ENCODE peak calls at places on chromosomes 3 and 15, in nine cellular contexts. One of them, this sample, is unnamed.

GRCh38 chr3:110799236-110799635 is 272.4 kb upstream of the NECTIN3 start:
- DNase-seq in cardiac muscle cell: no peak
- DNase-seq in Karpas-422: no peak
- DNase-seq in upper lobe of left lung: no peak
- DNase-seq in IMR-90: peak; percentile 30
- DNase-seq in H9: no peak
- DNase-seq in prostate gland: no peak
- DNase-seq in endodermal cell: no peak
- DNase-seq in GM23338: no peak
- DNase-seq in this sample: no peak

GRCh38 chr3:33128706-33129105 is 14.9 kb downstream of the CRTAP start:
- DNase-seq in cardiac muscle cell: no peak
- DNase-seq in Karpas-422: no peak
- DNase-seq in upper lobe of left lung: no peak
- DNase-seq in IMR-90: peak; percentile 21
- DNase-seq in H9: no peak
- DNase-seq in prostate gland: no peak
- DNase-seq in endodermal cell: no peak
- DNase-seq in GM23338: peak; percentile 58
- DNase-seq in this sample: no peak

GRCh38 chr15:101689901-101690300 is 34.4 kb downstream of the TARS3 start:
- DNase-seq in cardiac muscle cell: no peak
- DNase-seq in Karpas-422: no peak
- DNase-seq in upper lobe of left lung: no peak
- DNase-seq in IMR-90: peak; percentile 68
- DNase-seq in H9: no peak
- DNase-seq in prostate gland: no peak
- DNase-seq in endodermal cell: no peak
- DNase-seq in GM23338: no peak
- DNase-seq in this sample: no peak

GRCh38 chr3:44185396-44185915 is 56.2 kb upstream of the TOPAZ1 start:
- DNase-seq in cardiac muscle cell: no peak
- DNase-seq in Karpas-422: no peak
- DNase-seq in upper lobe of left lung: no peak
- DNase-seq in IMR-90: no peak
- DNase-seq in H9: no peak
- DNase-seq in prostate gland: no peak
- DNase-seq in endodermal cell: no peak
- DNase-seq in GM23338: no peak
- DNase-seq in this sample: no peak

GRCh38 chr15:78341057-78341763 is 1.1 kb downstream of the CRABP1 start:
- DNase-seq in cardiac muscle cell: peak; percentile 43
- DNase-seq in Karpas-422: no peak
- DNase-seq in upper lobe of left lung: peak; percentile 64
- DNase-seq in IMR-90: no peak
- DNase-seq in H9: peak; percentile 78
- DNase-seq in prostate gland: no peak
- DNase-seq in endodermal cell: peak; percentile 89
- DNase-seq in GM23338: peak; percentile 89
- DNase-seq in this sample: no peak

GRCh38 chr3:123370819-123371218 is 78.1 kb downstream of the ADCY5 start:
- DNase-seq in cardiac muscle cell: no peak
- DNase-seq in Karpas-422: no peak
- DNase-seq in upper lobe of left lung: no peak
- DNase-seq in IMR-90: no peak
- DNase-seq in H9: no peak
- DNase-seq in prostate gland: no peak
- DNase-seq in endodermal cell: no peak
- DNase-seq in GM23338: no peak
- DNase-seq in this sample: no peak

GRCh38 chr15:69279636-69280035 is 19.1 kb upstream of the PAQR5 start:
- DNase-seq in cardiac muscle cell: no peak
- DNase-seq in Karpas-422: no peak
- DNase-seq in upper lobe of left lung: no peak
- DNase-seq in IMR-90: no peak
- DNase-seq in H9: no peak
- DNase-seq in prostate gland: no peak
- DNase-seq in endodermal cell: peak; percentile 28
- DNase-seq in GM23338: no peak
- DNase-seq in this sample: no peak

GRCh38 chr15:67148196-67148701 is 82.8 kb downstream of the SMAD3 start:
- DNase-seq in cardiac muscle cell: no peak
- DNase-seq in Karpas-422: no peak
- DNase-seq in upper lobe of left lung: no peak
- DNase-seq in IMR-90: peak; percentile 74
- DNase-seq in H9: no peak
- DNase-seq in prostate gland: peak; percentile 84
- DNase-seq in endodermal cell: no peak
- DNase-seq in GM23338: no peak
- DNase-seq in this sample: no peak

GRCh38 chr3:33915796-33916589 is 117.6 kb downstream of the PDCD6IP start:
- DNase-seq in cardiac muscle cell: peak; percentile 55
- DNase-seq in Karpas-422: peak; percentile 85
- DNase-seq in upper lobe of left lung: no peak
- DNase-seq in IMR-90: peak; percentile 28
- DNase-seq in H9: no peak
- DNase-seq in prostate gland: no peak
- DNase-seq in endodermal cell: peak; percentile 57
- DNase-seq in GM23338: peak; percentile 47
- DNase-seq in this sample: no peak

GRCh38 chr3:105195260-105195659 is 171.4 kb upstream of the ALCAM start:
- DNase-seq in cardiac muscle cell: no peak
- DNase-seq in Karpas-422: no peak
- DNase-seq in upper lobe of left lung: no peak
- DNase-seq in IMR-90: peak; percentile 65
- DNase-seq in H9: no peak
- DNase-seq in prostate gland: no peak
- DNase-seq in endodermal cell: no peak
- DNase-seq in GM23338: no peak
- DNase-seq in this sample: no peak

GRCh38 chr3:73432021-73432722 is 192.6 kb downstream of the PDZRN3 start:
- DNase-seq in cardiac muscle cell: peak; percentile 68
- DNase-seq in Karpas-422: peak; percentile 78
- DNase-seq in upper lobe of left lung: no peak
- DNase-seq in IMR-90: peak; percentile 54
- DNase-seq in H9: no peak
- DNase-seq in prostate gland: no peak
- DNase-seq in endodermal cell: peak; percentile 61
- DNase-seq in GM23338: peak; percentile 76
- DNase-seq in this sample: no peak

GRCh38 chr15:73345658-73346057 is 23.1 kb downstream of the HCN4 start:
- DNase-seq in cardiac muscle cell: no peak
- DNase-seq in Karpas-422: no peak
- DNase-seq in upper lobe of left lung: no peak
- DNase-seq in IMR-90: no peak
- DNase-seq in H9: no peak
- DNase-seq in prostate gland: no peak
- DNase-seq in endodermal cell: no peak
- DNase-seq in GM23338: no peak
- DNase-seq in this sample: no peak

GRCh38 chr3:63595221-63595620 is 57.3 kb upstream of the SNTN start:
- DNase-seq in cardiac muscle cell: no peak
- DNase-seq in Karpas-422: no peak
- DNase-seq in upper lobe of left lung: no peak
- DNase-seq in IMR-90: no peak
- DNase-seq in H9: no peak
- DNase-seq in prostate gland: no peak
- DNase-seq in endodermal cell: peak; percentile 49
- DNase-seq in GM23338: no peak
- DNase-seq in this sample: no peak

GRCh38 chr15:70713547-70714414 is 49.6 kb downstream of the UACA start:
- DNase-seq in cardiac muscle cell: no peak
- DNase-seq in Karpas-422: no peak
- DNase-seq in upper lobe of left lung: no peak
- DNase-seq in IMR-90: peak; percentile 34
- DNase-seq in H9: no peak
- DNase-seq in prostate gland: no peak
- DNase-seq in endodermal cell: no peak
- DNase-seq in GM23338: no peak
- DNase-seq in this sample: no peak

GRCh38 chr15:101068961-101069734 is 150.0 kb downstream of the LRRK1 start:
- DNase-seq in cardiac muscle cell: peak; percentile 81
- DNase-seq in Karpas-422: no peak
- DNase-seq in upper lobe of left lung: no peak
- DNase-seq in IMR-90: peak; percentile 61
- DNase-seq in H9: peak; percentile 96
- DNase-seq in prostate gland: no peak
- DNase-seq in endodermal cell: peak; percentile 93
- DNase-seq in GM23338: peak; percentile 96
- DNase-seq in this sample: no peak

DNA sequence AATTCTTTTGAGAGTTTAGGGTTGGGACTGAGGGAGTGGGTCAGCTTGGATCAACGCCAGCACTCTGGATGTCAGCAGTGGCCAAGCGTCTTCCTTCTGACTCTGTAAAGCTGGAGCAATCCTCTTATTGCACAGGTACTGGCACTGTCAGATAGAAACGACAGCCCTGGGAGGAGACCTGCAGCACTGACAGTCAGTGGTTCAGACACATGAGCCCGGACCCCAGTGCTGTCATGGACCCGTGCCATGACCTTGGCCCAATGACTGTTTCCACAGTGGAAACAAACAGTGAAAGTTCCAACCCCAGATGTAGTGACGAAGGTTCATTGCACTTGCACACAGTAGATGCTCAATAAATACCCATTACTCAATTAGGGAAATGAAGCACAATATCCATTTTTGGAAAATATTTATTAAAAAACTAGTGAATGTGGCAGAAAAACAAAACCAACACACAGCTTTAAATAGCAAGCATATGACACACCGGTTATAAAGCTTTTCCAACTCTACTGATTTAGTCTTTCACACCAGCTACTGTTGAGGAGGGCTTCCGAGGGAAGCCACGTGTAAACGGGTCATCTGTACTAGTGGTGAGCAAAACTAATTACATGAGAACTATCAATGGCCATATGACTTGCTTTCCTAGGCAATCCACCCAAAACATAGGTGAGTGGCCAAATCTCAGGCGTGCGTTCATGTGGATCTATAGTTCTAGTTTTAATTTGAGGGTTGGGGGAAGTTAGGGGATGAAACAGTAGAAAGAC is 22.1 kb downstream of the SIAH2 start:
- DNase-seq in cardiac muscle cell: no peak
- DNase-seq in Karpas-422: no peak
- DNase-seq in upper lobe of left lung: no peak
- DNase-seq in IMR-90: no peak
- DNase-seq in H9: no peak
- DNase-seq in prostate gland: no peak
- DNase-seq in endodermal cell: no peak
- DNase-seq in GM23338: no peak
- DNase-seq in this sample: no peak
- H3K4me1 ChIP-seq in cardiac muscle cell: no peaks in the 10 kb centered on the region
- H3K4me1 ChIP-seq in Karpas-422: peaks cover 100% of the 10 kb centered on the region
- H3K4me1 ChIP-seq in upper lobe of left lung: peaks cover 26% of the 10 kb centered on the region
- H3K4me1 ChIP-seq in IMR-90: peaks cover 11% of the 10 kb centered on the region
- H3K4me1 ChIP-seq in H9: peaks cover 4% of the 10 kb centered on the region
- H3K4me1 ChIP-seq in prostate gland: peaks cover 10% of the 10 kb centered on the region
- H3K4me1 ChIP-seq in endodermal cell: peaks cover 25% of the 10 kb centered on the region
- H3K4me1 ChIP-seq in GM23338: peaks cover 8% of the 10 kb centered on the region
- H3K4me1 ChIP-seq in this sample: peaks cover 31% of the 10 kb centered on the region

GRCh38 chr15:53404930-53405493 is 354.5 kb downstream of the WDR72 start:
- DNase-seq in cardiac muscle cell: no peak
- DNase-seq in Karpas-422: no peak
- DNase-seq in upper lobe of left lung: no peak
- DNase-seq in IMR-90: no peak
- DNase-seq in H9: no peak
- DNase-seq in prostate gland: no peak
- DNase-seq in endodermal cell: no peak
- DNase-seq in GM23338: no peak
- DNase-seq in this sample: no peak
- H3K4me1 ChIP-seq in cardiac muscle cell: no peaks in the 10 kb centered on the region
- H3K4me1 ChIP-seq in Karpas-422: no peaks in the 10 kb centered on the region
- H3K4me1 ChIP-seq in upper lobe of left lung: no peaks in the 10 kb centered on the region
- H3K4me1 ChIP-seq in IMR-90: no peaks in the 10 kb centered on the region
- H3K4me1 ChIP-seq in H9: no peaks in the 10 kb centered on the region
- H3K4me1 ChIP-seq in prostate gland: no peaks in the 10 kb centered on the region
- H3K4me1 ChIP-seq in endodermal cell: peaks cover 5% of the 10 kb centered on the region
- H3K4me1 ChIP-seq in GM23338: no peaks in the 10 kb centered on the region
- H3K4me1 ChIP-seq in this sample: no peaks in the 10 kb centered on the region

DNA sequence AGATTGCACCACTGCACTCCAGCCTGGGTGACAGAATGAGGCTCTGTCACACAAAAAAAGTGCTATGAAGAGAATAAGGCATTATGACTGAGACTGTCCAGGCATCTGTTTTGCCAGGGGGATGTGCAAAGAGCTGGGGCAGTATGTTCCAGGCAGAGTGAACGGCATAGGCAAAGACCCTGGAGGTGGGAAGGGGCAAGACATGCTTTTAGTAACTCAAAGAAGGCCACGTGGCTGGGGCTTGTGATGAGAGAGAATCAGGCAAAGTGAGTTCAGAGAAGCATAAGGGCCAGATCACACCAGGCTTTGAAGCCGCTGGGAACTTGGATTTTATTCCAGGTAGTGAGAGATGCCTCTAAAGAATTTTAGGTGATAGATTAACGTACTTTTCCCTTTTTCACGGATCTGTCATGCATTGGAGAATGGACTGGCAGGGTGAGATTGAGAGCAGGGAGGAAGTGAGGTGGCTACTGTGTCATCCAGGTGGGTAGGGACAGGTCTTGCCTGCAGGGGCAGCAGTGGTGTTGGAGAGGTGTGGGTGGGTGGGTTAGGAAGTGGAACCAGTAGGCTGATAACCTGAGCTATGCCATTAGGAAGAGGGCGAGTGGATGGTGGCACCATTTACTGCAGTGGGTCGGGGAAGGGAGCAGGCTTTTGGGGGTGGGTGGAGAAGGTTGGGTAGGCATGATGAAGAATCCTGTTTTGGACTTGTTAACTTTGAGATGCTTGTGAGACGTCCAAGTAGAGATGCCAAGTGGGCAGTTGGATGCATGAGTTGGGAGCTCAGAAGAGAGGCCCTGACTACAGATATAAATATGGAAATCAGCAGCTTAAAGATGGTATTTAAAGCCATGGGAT is 31.6 kb downstream of the ATP2B2 start:
- DNase-seq in cardiac muscle cell: no peak
- DNase-seq in Karpas-422: no peak
- DNase-seq in upper lobe of left lung: no peak
- DNase-seq in IMR-90: no peak
- DNase-seq in H9: peak; percentile 42
- DNase-seq in prostate gland: no peak
- DNase-seq in endodermal cell: peak; percentile 64
- DNase-seq in GM23338: peak; percentile 21
- DNase-seq in this sample: no peak
- H3K4me1 ChIP-seq in cardiac muscle cell: peaks cover 17% of the 10 kb centered on the region
- H3K4me1 ChIP-seq in Karpas-422: peaks cover 38% of the 10 kb centered on the region
- H3K4me1 ChIP-seq in upper lobe of left lung: peaks cover 3% of the 10 kb centered on the region
- H3K4me1 ChIP-seq in IMR-90: no peaks in the 10 kb centered on the region
- H3K4me1 ChIP-seq in H9: no peaks in the 10 kb centered on the region
- H3K4me1 ChIP-seq in prostate gland: no peaks in the 10 kb centered on the region
- H3K4me1 ChIP-seq in endodermal cell: peaks cover 5% of the 10 kb centered on the region
- H3K4me1 ChIP-seq in GM23338: peaks cover 15% of the 10 kb centered on the region
- H3K4me1 ChIP-seq in this sample: peaks cover 4% of the 10 kb centered on the region

DNA sequence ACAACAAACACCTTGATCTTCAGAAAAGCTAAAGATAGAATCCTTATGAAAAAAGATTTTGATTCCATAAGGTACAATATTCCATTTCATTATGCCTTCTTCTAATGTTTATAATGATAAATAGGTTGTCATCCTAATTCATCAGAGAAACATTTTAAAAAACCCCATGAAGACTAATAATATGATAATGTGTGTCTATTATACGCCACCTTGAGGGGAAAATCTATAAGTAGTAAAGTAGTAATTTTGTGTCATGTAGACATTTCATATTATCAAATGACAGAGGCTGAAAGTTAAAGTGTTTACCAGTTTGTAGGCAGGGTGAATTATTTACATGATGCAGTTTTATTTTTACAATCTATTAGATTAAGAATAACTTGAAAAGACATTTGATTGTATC is 524.3 kb downstream of the GBE1 start:
- DNase-seq in cardiac muscle cell: no peak
- DNase-seq in Karpas-422: no peak
- DNase-seq in upper lobe of left lung: no peak
- DNase-seq in IMR-90: no peak
- DNase-seq in H9: no peak
- DNase-seq in prostate gland: no peak
- DNase-seq in endodermal cell: no peak
- DNase-seq in GM23338: no peak
- DNase-seq in this sample: no peak
- H3K4me1 ChIP-seq in cardiac muscle cell: no peaks in the 10 kb centered on the region
- H3K4me1 ChIP-seq in Karpas-422: no peaks in the 10 kb centered on the region
- H3K4me1 ChIP-seq in upper lobe of left lung: no peaks in the 10 kb centered on the region
- H3K4me1 ChIP-seq in IMR-90: no peaks in the 10 kb centered on the region
- H3K4me1 ChIP-seq in H9: no peaks in the 10 kb centered on the region
- H3K4me1 ChIP-seq in prostate gland: no peaks in the 10 kb centered on the region
- H3K4me1 ChIP-seq in endodermal cell: no peaks in the 10 kb centered on the region
- H3K4me1 ChIP-seq in GM23338: peaks cover 19% of the 10 kb centered on the region
- H3K4me1 ChIP-seq in this sample: no peaks in the 10 kb centered on the region